ENCODE peak calls at places on chromosome 12, in eight cellular contexts. One of them, this sample, is unnamed.

GRCh38 chr12:78101181-78101876 is 270.6 kb downstream of the NAV3 start:
- DNase-seq in IMR-90: no peak
- DNase-seq in uterus: no peak
- DNase-seq in adrenal gland: no peak
- DNase-seq in esophagus squamous epithelium: no peak
- DNase-seq in Peyer's patch: no peak
- DNase-seq in thyroid gland: no peak
- DNase-seq in heart left ventricle: no peak
- DNase-seq in this sample: no peak

GRCh38 chr12:32273712-32274111 is 125.6 kb upstream of the FGD4 start:
- DNase-seq in IMR-90: no peak
- DNase-seq in uterus: no peak
- DNase-seq in adrenal gland: no peak
- DNase-seq in esophagus squamous epithelium: no peak
- DNase-seq in Peyer's patch: no peak
- DNase-seq in thyroid gland: peak; percentile 81
- DNase-seq in heart left ventricle: no peak
- DNase-seq in this sample: no peak

GRCh38 chr12:119410396-119410795 is 75.9 kb downstream of the CCDC60 start:
- DNase-seq in IMR-90: no peak
- DNase-seq in uterus: no peak
- DNase-seq in adrenal gland: no peak
- DNase-seq in esophagus squamous epithelium: no peak
- DNase-seq in Peyer's patch: no peak
- DNase-seq in thyroid gland: no peak
- DNase-seq in heart left ventricle: no peak
- DNase-seq in this sample: no peak

GRCh38 chr12:68040450-68041075 is 51.3 kb downstream of the IFNG-AS1 start:
- DNase-seq in IMR-90: peak; percentile 73
- DNase-seq in uterus: peak; percentile 57
- DNase-seq in adrenal gland: peak; percentile 79
- DNase-seq in esophagus squamous epithelium: no peak
- DNase-seq in Peyer's patch: no peak
- DNase-seq in thyroid gland: peak; percentile 68
- DNase-seq in heart left ventricle: peak; percentile 20
- DNase-seq in this sample: peak; percentile 71

GRCh38 chr12:61536525-61536924 is 723.7 kb upstream of the USP15 start:
- DNase-seq in IMR-90: no peak
- DNase-seq in uterus: no peak
- DNase-seq in adrenal gland: peak; percentile 11
- DNase-seq in esophagus squamous epithelium: no peak
- DNase-seq in Peyer's patch: no peak
- DNase-seq in thyroid gland: no peak
- DNase-seq in heart left ventricle: no peak
- DNase-seq in this sample: no peak

GRCh38 chr12:25130741-25131188 is 64.2 kb downstream of the DNAI7 start:
- DNase-seq in IMR-90: peak; percentile 67
- DNase-seq in uterus: no peak
- DNase-seq in adrenal gland: no peak
- DNase-seq in esophagus squamous epithelium: no peak
- DNase-seq in Peyer's patch: no peak
- DNase-seq in thyroid gland: no peak
- DNase-seq in heart left ventricle: no peak
- DNase-seq in this sample: no peak

GRCh38 chr12:34126239-34126641 is 103.9 kb downstream of the ALG10 start:
- DNase-seq in IMR-90: no peak
- DNase-seq in uterus: no peak
- DNase-seq in adrenal gland: no peak
- DNase-seq in esophagus squamous epithelium: no peak
- DNase-seq in Peyer's patch: no peak
- DNase-seq in thyroid gland: no peak
- DNase-seq in heart left ventricle: no peak
- DNase-seq in this sample: no peak

GRCh38 chr12:83823386-83824045 is 1089.1 kb downstream of the SLC6A15 start:
- DNase-seq in IMR-90: no peak
- DNase-seq in uterus: no peak
- DNase-seq in adrenal gland: peak; percentile 45
- DNase-seq in esophagus squamous epithelium: no peak
- DNase-seq in Peyer's patch: no peak
- DNase-seq in thyroid gland: no peak
- DNase-seq in heart left ventricle: peak; percentile 24
- DNase-seq in this sample: peak; percentile 63

GRCh38 chr12:78229491-78230209 is 399.0 kb downstream of the NAV3 start:
- DNase-seq in IMR-90: peak; percentile 52
- DNase-seq in uterus: no peak
- DNase-seq in adrenal gland: peak; percentile 30
- DNase-seq in esophagus squamous epithelium: no peak
- DNase-seq in Peyer's patch: no peak
- DNase-seq in thyroid gland: peak; percentile 15
- DNase-seq in heart left ventricle: no peak
- DNase-seq in this sample: no peak

GRCh38 chr12:49108958-49109404 is 1.7 kb downstream of the LMBR1L start:
- DNase-seq in IMR-90: peak; percentile 20
- DNase-seq in uterus: peak; percentile 90
- DNase-seq in adrenal gland: peak; percentile 77
- DNase-seq in esophagus squamous epithelium: no peak
- DNase-seq in Peyer's patch: peak; percentile 65
- DNase-seq in thyroid gland: peak; percentile 52
- DNase-seq in heart left ventricle: peak; percentile 68
- DNase-seq in this sample: no peak

DNA sequence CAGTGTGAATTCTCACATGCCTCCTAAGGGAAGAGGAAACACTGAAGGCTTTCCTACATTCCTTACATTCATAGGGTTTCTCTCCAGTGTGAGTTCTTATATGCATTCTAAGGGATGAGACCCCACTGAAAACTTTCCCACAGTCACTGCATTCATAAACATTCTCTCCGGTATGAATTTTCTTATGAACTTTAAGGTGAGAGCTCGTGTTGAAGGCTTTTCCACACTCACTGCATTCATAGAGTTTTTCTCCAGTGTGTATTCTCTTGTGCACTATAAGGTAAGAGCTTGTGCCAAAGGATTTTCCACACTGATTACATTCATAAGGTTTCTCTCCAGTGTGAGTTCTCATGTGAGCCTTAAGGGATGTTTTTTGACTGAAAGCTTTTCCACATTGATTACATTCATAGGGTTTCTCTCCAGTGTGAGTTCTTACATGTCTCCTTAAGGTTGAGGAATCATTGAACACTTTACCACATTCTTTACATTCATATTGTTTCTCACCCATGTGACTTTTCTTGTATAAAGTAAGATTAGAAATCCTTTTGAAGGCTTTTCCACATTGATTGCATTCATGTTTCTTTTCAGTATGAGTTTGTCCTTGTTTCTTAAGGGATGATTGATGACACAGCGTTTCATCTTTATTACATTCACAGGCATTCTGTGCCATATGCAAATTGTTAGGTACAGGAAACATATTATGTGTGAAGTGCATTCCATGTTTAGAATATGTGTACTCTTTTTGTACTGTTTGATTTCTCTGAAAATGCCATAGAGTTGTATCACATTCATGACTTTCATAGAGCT is 9.5 kb downstream of the ZNF891 start:
- DNase-seq in IMR-90: no peak
- DNase-seq in uterus: no peak
- DNase-seq in adrenal gland: no peak
- DNase-seq in esophagus squamous epithelium: no peak
- DNase-seq in Peyer's patch: no peak
- DNase-seq in thyroid gland: no peak
- DNase-seq in heart left ventricle: no peak
- DNase-seq in this sample: no peak
- H3K36me3 ChIP-seq in IMR-90: peaks cover 19% of the 10 kb centered on the region
- H3K36me3 ChIP-seq in uterus: no peaks in the 10 kb centered on the region
- H3K36me3 ChIP-seq in adrenal gland: no peaks in the 10 kb centered on the region
- H3K36me3 ChIP-seq in esophagus squamous epithelium: peaks cover 6% of the 10 kb centered on the region
- H3K36me3 ChIP-seq in Peyer's patch: no peaks in the 10 kb centered on the region
- H3K36me3 ChIP-seq in thyroid gland: peaks cover 14% of the 10 kb centered on the region
- H3K36me3 ChIP-seq in heart left ventricle: peaks cover 98% of the 10 kb centered on the region
- H3K36me3 ChIP-seq in this sample: peaks cover 44% of the 10 kb centered on the region

GRCh38 chr12:92537235-92537960 is 165.4 kb upstream of the PLEKHG7 start:
- DNase-seq in IMR-90: no peak
- DNase-seq in uterus: no peak
- DNase-seq in adrenal gland: no peak
- DNase-seq in esophagus squamous epithelium: no peak
- DNase-seq in Peyer's patch: no peak
- DNase-seq in thyroid gland: no peak
- DNase-seq in heart left ventricle: no peak
- DNase-seq in this sample: no peak

GRCh38 chr12:92535961-92536360 is 166.8 kb upstream of the PLEKHG7 start:
- DNase-seq in IMR-90: no peak
- DNase-seq in uterus: no peak
- DNase-seq in adrenal gland: no peak
- DNase-seq in esophagus squamous epithelium: no peak
- DNase-seq in Peyer's patch: no peak
- DNase-seq in thyroid gland: no peak
- DNase-seq in heart left ventricle: no peak
- DNase-seq in this sample: no peak

GRCh38 chr12:92539966-92540791 is 162.6 kb upstream of the PLEKHG7 start:
- DNase-seq in IMR-90: no peak
- DNase-seq in uterus: no peak
- DNase-seq in adrenal gland: no peak
- DNase-seq in esophagus squamous epithelium: no peak
- DNase-seq in Peyer's patch: no peak
- DNase-seq in thyroid gland: peak; percentile 48
- DNase-seq in heart left ventricle: peak; percentile 36
- DNase-seq in this sample: no peak

GRCh38 chr12:92541024-92541423 is 161.8 kb upstream of the PLEKHG7 start:
- DNase-seq in IMR-90: no peak
- DNase-seq in uterus: no peak
- DNase-seq in adrenal gland: no peak
- DNase-seq in esophagus squamous epithelium: no peak
- DNase-seq in Peyer's patch: no peak
- DNase-seq in thyroid gland: no peak
- DNase-seq in heart left ventricle: no peak
- DNase-seq in this sample: no peak

DNA sequence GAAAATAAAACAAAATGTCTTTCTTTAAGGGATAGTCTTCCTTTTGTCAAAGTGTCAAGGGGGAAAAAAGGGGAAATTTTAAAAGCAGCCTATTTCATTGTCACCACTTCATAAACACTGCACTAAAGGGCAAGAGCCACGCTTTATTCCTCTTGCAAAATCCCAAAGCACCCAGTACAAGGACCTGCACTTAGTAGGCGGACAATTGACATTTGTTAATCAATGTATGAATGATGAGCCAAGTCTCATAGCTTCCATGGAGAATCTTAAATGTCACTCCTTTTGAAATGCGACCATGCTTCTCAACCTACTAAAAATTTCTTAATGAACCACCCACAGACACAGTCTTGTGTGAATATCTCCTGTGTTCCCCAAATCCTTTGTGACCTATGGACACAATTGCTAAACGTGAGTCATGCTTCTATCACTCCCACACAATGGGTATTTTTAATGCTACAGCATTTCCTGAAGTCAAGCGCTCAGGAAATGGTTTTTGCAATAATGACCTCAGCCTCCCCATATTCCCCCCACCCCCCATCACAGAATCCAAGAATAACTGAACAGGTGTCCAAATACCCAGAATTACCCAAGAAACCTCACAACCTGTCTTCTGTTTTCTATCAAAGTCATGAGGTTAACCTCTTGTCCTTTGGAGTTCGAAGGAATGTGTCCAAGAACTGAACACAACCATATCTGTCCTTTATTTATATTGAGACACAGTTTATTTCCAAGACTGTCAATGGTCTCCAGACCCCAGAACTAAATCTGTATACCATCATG is 163.6 kb upstream of the PLEKHG7 start:
- DNase-seq in IMR-90: peak; percentile 80
- DNase-seq in uterus: peak; percentile 56
- DNase-seq in adrenal gland: no peak
- DNase-seq in esophagus squamous epithelium: no peak
- DNase-seq in Peyer's patch: no peak
- DNase-seq in thyroid gland: no peak
- DNase-seq in heart left ventricle: peak; percentile 27
- DNase-seq in this sample: no peak
- TF ChIP-seq POLR2A in IMR-90: no peak
- TF ChIP-seq POLR2A in uterus: no peak
- TF ChIP-seq POLR2A in adrenal gland: no peak
- TF ChIP-seq POLR2A in esophagus squamous epithelium: no peak
- TF ChIP-seq POLR2A in Peyer's patch: no peak
- TF ChIP-seq POLR2A in thyroid gland: no peak
- TF ChIP-seq POLR2A in heart left ventricle: no peak
- TF ChIP-seq POLR2A in this sample: no peak

DNA sequence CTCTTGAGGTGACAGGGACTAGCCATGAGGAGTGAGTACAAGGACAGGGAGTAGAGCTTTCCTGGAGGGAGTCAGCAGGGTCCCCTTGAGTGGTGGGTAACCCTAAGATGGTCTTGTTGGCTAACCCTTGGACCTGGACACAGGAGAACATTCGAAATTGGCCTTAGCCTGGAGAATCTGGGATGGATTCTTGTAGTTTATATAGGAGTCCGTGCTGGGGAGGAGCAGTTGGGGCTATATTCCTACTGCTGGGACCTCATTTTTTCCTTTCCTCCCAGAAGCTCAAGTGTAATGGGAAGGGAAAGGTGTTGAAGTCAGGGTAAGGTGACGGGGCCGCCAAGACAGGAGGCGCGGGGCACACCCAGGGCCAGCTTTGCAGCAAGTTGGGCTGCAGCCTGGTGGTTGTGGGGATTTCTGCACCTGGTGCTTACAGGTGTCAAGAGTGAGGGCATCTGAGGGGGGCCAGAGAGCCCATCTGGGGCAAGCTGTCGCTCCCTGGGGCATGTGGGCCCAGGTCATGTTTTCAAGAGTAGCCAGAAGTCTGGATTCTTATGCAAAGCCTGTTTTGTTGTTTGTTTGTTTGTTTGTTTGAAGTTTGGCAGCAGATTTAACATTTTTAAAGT is 5.1 kb downstream of the BCL7A start:
- DNase-seq in IMR-90: no peak
- DNase-seq in uterus: no peak
- DNase-seq in adrenal gland: no peak
- DNase-seq in esophagus squamous epithelium: no peak
- DNase-seq in Peyer's patch: no peak
- DNase-seq in thyroid gland: no peak
- DNase-seq in heart left ventricle: no peak
- DNase-seq in this sample: no peak
- H3K4me3 ChIP-seq in IMR-90: no peak overlapping the region
- H3K4me3 ChIP-seq in uterus: no peak overlapping the region
- H3K4me3 ChIP-seq in adrenal gland: no peak overlapping the region
- H3K4me3 ChIP-seq in esophagus squamous epithelium: no peak overlapping the region
- H3K4me3 ChIP-seq in Peyer's patch: no peak overlapping the region
- H3K4me3 ChIP-seq in thyroid gland: no peak overlapping the region
- H3K4me3 ChIP-seq in heart left ventricle: no peak overlapping the region
- H3K4me3 ChIP-seq in this sample: no peak overlapping the region

GRCh38 chr12:46435625-46436024 is 63.1 kb upstream of the SLC38A2 start:
- DNase-seq in IMR-90: no peak
- DNase-seq in uterus: no peak
- DNase-seq in adrenal gland: no peak
- DNase-seq in esophagus squamous epithelium: no peak
- DNase-seq in Peyer's patch: no peak
- DNase-seq in thyroid gland: no peak
- DNase-seq in heart left ventricle: no peak
- DNase-seq in this sample: no peak
- H3K36me3 ChIP-seq in IMR-90: no peaks in the 10 kb centered on the region
- H3K36me3 ChIP-seq in uterus: no peaks in the 10 kb centered on the region
- H3K36me3 ChIP-seq in adrenal gland: no peaks in the 10 kb centered on the region
- H3K36me3 ChIP-seq in esophagus squamous epithelium: no peaks in the 10 kb centered on the region
- H3K36me3 ChIP-seq in Peyer's patch: no peaks in the 10 kb centered on the region
- H3K36me3 ChIP-seq in thyroid gland: no peaks in the 10 kb centered on the region
- H3K36me3 ChIP-seq in heart left ventricle: no peaks in the 10 kb centered on the region
- H3K36me3 ChIP-seq in this sample: no peaks in the 10 kb centered on the region

This sample was measured in stomach.